ENCODE peak calls at places on chromosomes 2 and 18, in seven cellular contexts. C is WTC11, J is HCT116, M is A549, X is H1, T is GM12878, S is K562. W is an unnamed sample.

GRCh38 chr2:27288610-27289009 is 6.4 kb downstream of the TRIM54 start:
- DNase-seq in C (no peak), J (no peak), M (no peak), X (no peak), T (no peak), S (no peak), W (peak; percentile 94)

GRCh38 chr2:202444000-202444399 is 67.9 kb downstream of the BMPR2 start:
- DNase-seq in C (no peak), J (no peak), M (no peak), X (no peak), T (no peak), S (no peak), W (no peak)

GRCh38 chr2:177254433-177255226 is 9.9 kb downstream of the NFE2L2 start:
- DNase-seq in C (peak; percentile 86), J (peak; percentile 60), M (peak; percentile 86), X (peak; percentile 39), T (no peak), S (peak; percentile 69), W (peak; percentile 64)

GRCh38 chr2:61793389-61793836 is 60.4 kb downstream of the FAM161A start:
- DNase-seq in C (peak; percentile 89), J (peak; percentile 68), M (peak; percentile 85), X (peak; percentile 62), T (no peak), S (peak; percentile 78), W (peak; percentile 53)

GRCh38 chr2:100923461-100924020 is 78.5 kb upstream of the RPL31 start:
- DNase-seq in C (no peak), J (no peak), M (no peak), X (no peak), T (no peak), S (no peak), W (no peak)

GRCh38 chr2:139917723-139918384 is 1137.7 kb upstream of the NXPH2 start:
- DNase-seq in C (no peak), J (no peak), M (no peak), X (no peak), T (no peak), S (no peak), W (no peak)

GRCh38 chr2:157684940-157685466 is 56.3 kb upstream of the ACVR1C start:
- DNase-seq in C (no peak), J (no peak), M (no peak), X (no peak), T (no peak), S (no peak), W (no peak)

GRCh38 chr2:78465707-78466106 is 559.8 kb upstream of the REG3G start:
- DNase-seq in C (no peak), J (no peak), M (peak; percentile 1), X (no peak), T (no peak), S (no peak), W (no peak)

GRCh38 chr2:221848286-221848685 is 276.2 kb upstream of the EPHA4 start:
- DNase-seq in C (no peak), J (no peak), M (no peak), X (no peak), T (no peak), S (no peak), W (no peak)

GRCh38 chr2:1641498-1641897 is 102.8 kb downstream of the PXDN start:
- DNase-seq in C (no peak), J (no peak), M (no peak), X (no peak), T (no peak), S (no peak), W (peak; percentile 19)

GRCh38 chr2:153232474-153232873 is 246.1 kb downstream of the RPRM start:
- DNase-seq in C (no peak), J (peak; percentile 34), M (no peak), X (no peak), T (no peak), S (no peak), W (no peak)

GRCh38 chr2:8004250-8004681 is 677.6 kb upstream of the ID2 start:
- DNase-seq in C (no peak), J (no peak), M (peak; percentile 69), X (no peak), T (no peak), S (peak; percentile 80), W (no peak)

GRCh38 chr2:175441361-175441760 is 259.9 kb upstream of the ATP5MC3 start:
- DNase-seq in C (no peak), J (no peak), M (no peak), X (no peak), T (no peak), S (no peak), W (no peak)

GRCh38 chr2:99410276-99410675 is 73.1 kb downstream of the EIF5B start:
- DNase-seq in C (no peak), J (no peak), M (no peak), X (no peak), T (no peak), S (no peak), W (no peak)

GRCh38 chr2:166932032-166932431 is 43.8 kb downstream of the XIRP2 start:
- DNase-seq in C (no peak), J (no peak), M (no peak), X (no peak), T (no peak), S (no peak), W (no peak)

GRCh38 chr18:73697395-73697794 is 450.2 kb downstream of the FBXO15 start:
- DNase-seq in C (no peak), J (no peak), M (no peak), X (no peak), T (no peak), S (no peak), W (no peak)

GRCh38 chr2:219484343-219485200 is 14.1 kb upstream of the GMPPA start:
- DNase-seq in C (peak; percentile 65), J (no peak), M (no peak), X (no peak), T (no peak), S (no peak), W (no peak)

GRCh38 chr18:24293254-24293653 is 104.4 kb downstream of the OSBPL1A start:
- DNase-seq in C (no peak), J (no peak), M (no peak), X (no peak), T (no peak), S (no peak), W (no peak)

GRCh38 chr2:19187323-19188020 is 171.0 kb downstream of the OSR1 start:
- DNase-seq in C (no peak), J (peak; percentile 32), M (no peak), X (no peak), T (no peak), S (no peak), W (no peak)

GRCh38 chr18:50863840-50864239 is 15.1 kb upstream of the ME2 start:
- DNase-seq in C (no peak), J (no peak), M (no peak), X (no peak), T (no peak), S (no peak), W (no peak)

GRCh38 chr2:171515672-171516298 is 6.5 kb upstream of the CYBRD1 start:
- DNase-seq in C (no peak), J (no peak), M (no peak), X (no peak), T (no peak), S (no peak), W (no peak)

GRCh38 chr2:23495661-23496114 is 110.7 kb downstream of the KLHL29 start:
- DNase-seq in C (no peak), J (no peak), M (no peak), X (no peak), T (no peak), S (no peak), W (no peak)

GRCh38 chr2:41832218-41832617 is 215.6 kb upstream of the PKDCC start:
- DNase-seq in C (no peak), J (no peak), M (no peak), X (no peak), T (no peak), S (no peak), W (no peak)

GRCh38 chr2:41836944-41837343 is 210.9 kb upstream of the PKDCC start:
- DNase-seq in C (peak; percentile 70), J (peak; percentile 7), M (peak; percentile 31), X (peak; percentile 13), T (no peak), S (peak; percentile 28), W (peak; percentile 43)

GRCh38 chr2:41840702-41841551 is 206.9 kb upstream of the PKDCC start:
- DNase-seq in C (peak; percentile 98), J (peak; percentile 95), M (peak; percentile 99), X (peak; percentile 95), T (peak; percentile 88), S (peak; percentile 94), W (peak; percentile 94)

DNA sequence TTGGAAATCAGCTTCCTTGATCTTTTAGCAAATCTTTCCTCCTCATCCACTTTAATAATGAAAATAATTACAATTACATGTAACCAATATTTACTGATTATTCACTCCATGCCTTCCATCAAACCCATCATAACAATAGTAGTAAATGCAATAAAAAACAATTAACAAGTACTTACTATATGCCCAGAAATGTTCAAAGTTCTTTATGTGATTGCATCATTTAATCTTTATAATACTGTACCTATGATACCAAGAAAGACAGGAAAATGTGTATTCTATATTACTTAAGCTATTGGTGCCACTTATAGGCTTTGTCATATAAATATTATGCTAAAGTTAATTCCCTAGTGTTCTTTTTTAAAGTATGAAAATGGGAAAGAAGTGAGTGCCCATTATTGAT is 210.2 kb upstream of the PKDCC start:
- DNase-seq in C (no peak), J (no peak), M (no peak), X (no peak), T (no peak), S (no peak), W (no peak)
- TF ChIP-seq MAX in C (no peak), J (no peak), M (no peak), X (no peak), T (no peak), S (no peak), W (no peak)

GRCh38 chr2:11768940-11769339 is 22.5 kb downstream of the LPIN1 start:
- DNase-seq in C (no peak), J (no peak), M (no peak), X (no peak), T (no peak), S (no peak), W (no peak)
- TF ChIP-seq MAX in C (no peak), J (no peak), M (no peak), X (no peak), T (no peak), S (no peak), W (no peak)

GRCh38 chr2:165067958-165068612 is 112.8 kb upstream of the SLC38A11 start:
- DNase-seq in C (peak; percentile 79), J (no peak), M (peak; percentile 75), X (peak; percentile 49), T (no peak), S (no peak), W (peak; percentile 2)
- TF ChIP-seq MAX in C (no peak), J (no peak), M (no peak), X (no peak), T (no peak), S (no peak), W (no peak)

DNA sequence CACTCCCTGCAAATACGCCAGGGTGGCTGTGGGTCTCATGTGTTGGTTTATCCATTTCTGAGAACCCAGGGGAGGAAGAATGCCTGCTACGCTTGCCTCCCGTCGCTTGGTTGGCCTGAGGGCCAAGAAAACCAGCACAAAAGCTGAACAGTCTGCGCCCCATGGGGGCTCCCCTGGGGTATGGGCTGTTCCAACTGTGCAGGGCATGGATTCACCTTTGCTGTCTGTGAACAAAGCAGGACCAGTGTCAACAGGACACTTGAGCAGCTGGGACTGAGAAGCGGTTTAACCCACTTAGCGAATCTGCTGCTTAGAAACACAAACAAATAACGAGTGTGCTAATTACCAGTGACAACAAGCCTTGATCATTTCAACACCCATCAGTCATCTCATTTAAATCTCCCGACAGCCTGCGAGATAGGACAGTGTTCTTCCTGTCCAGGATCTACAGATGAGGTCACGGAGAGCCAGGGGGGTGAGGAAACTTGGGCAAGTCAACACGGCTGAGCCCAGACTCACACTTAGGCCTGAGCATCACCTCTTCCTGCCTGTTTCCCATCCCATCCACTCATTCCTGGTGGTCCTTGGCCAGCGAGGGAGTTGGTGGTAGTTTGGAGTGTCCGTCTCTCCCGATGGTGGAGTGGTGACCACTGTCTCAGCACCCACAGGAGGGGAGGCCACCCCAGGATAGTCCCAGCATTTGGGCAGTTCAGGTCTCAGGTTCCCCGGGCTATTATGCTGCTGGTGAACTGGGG is 111.6 kb upstream of the HAAO start:
- DNase-seq in C (no peak), J (no peak), M (no peak), X (no peak), T (no peak), S (no peak), W (no peak)
- TF ChIP-seq MAX in C (no peak), J (no peak), M (no peak), X (no peak), T (no peak), S (peak; percentile 8), W (no peak)